ENCODE peak calls at places on chromosomes 11 and 22, in ten cellular contexts. J, W, P, C, N, K, A, Z, D and B are unnamed samples.

GRCh38 chr22:23521442-23522113 is 58.5 kb downstream of the IGLL1 start:
- DNase-seq in J (peak), W (peak), P (peak), C (peak), N (peak), K (peak), A (peak), Z (peak), D (peak), B (peak)

GRCh38 chr22:28025333-28025732 is 106.3 kb upstream of the PITPNB start:
- DNase-seq in J (no peak), W (no peak), P (no peak), C (no peak), N (no peak), K (no peak), A (no peak), Z (peak), D (no peak), B (no peak)

GRCh38 chr11:83862691-83863090 is 576.5 kb upstream of the CCDC90B start:
- DNase-seq in J (no peak), W (no peak), P (no peak), C (no peak), N (no peak), K (no peak), A (no peak), Z (no peak), D (no peak), B (no peak)

GRCh38 chr11:63916837-63917684 is at the start of gene RCOR2:
- DNase-seq in J (peak), W (peak), P (peak), C (peak), N (peak), K (peak), A (peak), Z (peak), D (peak), B (no peak)

GRCh38 chr11:57305523-57305922 is 19.2 kb downstream of the TNKS1BP1 start:
- DNase-seq in J (no peak), W (no peak), P (no peak), C (no peak), N (no peak), K (no peak), A (no peak), Z (no peak), D (no peak), B (no peak)

GRCh38 chr11:43360361-43361032 is 1.8 kb downstream of the TTC17 start:
- DNase-seq in J (no peak), W (no peak), P (no peak), C (peak), N (peak), K (no peak), A (no peak), Z (no peak), D (no peak), B (no peak)

GRCh38 chr11:84899740-84900139 is 727.4 kb downstream of the DLG2 start:
- DNase-seq in J (no peak), W (no peak), P (no peak), C (no peak), N (peak), K (no peak), A (no peak), Z (no peak), D (no peak), B (no peak)

GRCh38 chr11:113553905-113554304 is 78.7 kb upstream of the DRD2 start:
- DNase-seq in J (no peak), W (no peak), P (no peak), C (no peak), N (peak), K (no peak), A (no peak), Z (no peak), D (peak), B (no peak)

GRCh38 chr11:26584818-26585217 is 12.8 kb upstream of the MUC15 start:
- DNase-seq in J (no peak), W (peak), P (no peak), C (no peak), N (no peak), K (no peak), A (no peak), Z (no peak), D (no peak), B (no peak)

GRCh38 chr22:26461188-26461810 is 22.3 kb downstream of the HPS4 start:
- DNase-seq in J (peak), W (peak), P (peak), C (peak), N (peak), K (peak), A (no peak), Z (no peak), D (peak), B (no peak)

GRCh38 chr11:94803491-94803890 is 35.3 kb downstream of the AMOTL1 start:
- DNase-seq in J (no peak), W (no peak), P (no peak), C (no peak), N (no peak), K (peak), A (no peak), Z (no peak), D (no peak), B (no peak)

GRCh38 chr22:26471522-26471921 is 12.1 kb downstream of the HPS4 start:
- DNase-seq in J (no peak), W (peak), P (no peak), C (peak), N (no peak), K (peak), A (no peak), Z (no peak), D (no peak), B (no peak)

GRCh38 chr11:65642014-65642671 is 4.2 kb downstream of the SIPA1 start:
- DNase-seq in J (no peak), W (no peak), P (peak), C (no peak), N (no peak), K (no peak), A (no peak), Z (no peak), D (peak), B (peak)

GRCh38 chr11:92770981-92771380 is 198.5 kb upstream of the MTNR1B start:
- DNase-seq in J (no peak), W (no peak), P (no peak), C (no peak), N (no peak), K (no peak), A (no peak), Z (no peak), D (no peak), B (no peak)

GRCh38 chr11:8699903-8700302 is 17.3 kb downstream of the RPL27A start:
- DNase-seq in J (peak), W (no peak), P (no peak), C (peak), N (peak), K (no peak), A (no peak), Z (no peak), D (peak), B (no peak)

GRCh38 chr11:91946397-91947090 is 278.1 kb upstream of the FAT3 start:
- DNase-seq in J (no peak), W (no peak), P (no peak), C (peak), N (no peak), K (no peak), A (no peak), Z (no peak), D (no peak), B (no peak)

GRCh38 chr11:28903716-28904115 is 795.5 kb downstream of the METTL15 start:
- DNase-seq in J (no peak), W (no peak), P (no peak), C (peak), N (no peak), K (no peak), A (no peak), Z (no peak), D (no peak), B (no peak)

GRCh38 chr11:30125461-30125860 is 105.4 kb upstream of the FSHB start:
- DNase-seq in J (no peak), W (no peak), P (no peak), C (no peak), N (no peak), K (no peak), A (no peak), Z (no peak), D (no peak), B (no peak)

GRCh38 chr11:30131535-30131934 is 99.3 kb upstream of the FSHB start:
- DNase-seq in J (no peak), W (peak), P (no peak), C (no peak), N (no peak), K (no peak), A (no peak), Z (no peak), D (no peak), B (no peak)

GRCh38 chr11:30133308-30133707 is 97.5 kb upstream of the FSHB start:
- DNase-seq in J (no peak), W (no peak), P (no peak), C (no peak), N (no peak), K (no peak), A (no peak), Z (no peak), D (no peak), B (no peak)

GRCh38 chr11:30128269-30128932 is 102.4 kb upstream of the FSHB start:
- DNase-seq in J (no peak), W (peak), P (peak), C (peak), N (peak), K (peak), A (no peak), Z (no peak), D (no peak), B (no peak)
- TF ChIP-seq CTCF in J (peak), W (peak), P (peak), C (peak), N (peak), K (peak), A (peak), Z (peak), D (peak), B (peak)

GRCh38 chr11:134459246-134460043 is 47.4 kb upstream of the B3GAT1 start:
- DNase-seq in J (no peak), W (no peak), P (no peak), C (no peak), N (no peak), K (no peak), A (no peak), Z (no peak), D (no peak), B (no peak)
- TF ChIP-seq CTCF in J (no peak), W (no peak), P (no peak), C (no peak), N (no peak), K (no peak), A (no peak), Z (no peak), D (no peak), B (no peak)

GRCh38 chr22:31085493-31085824 is 4.3 kb downstream of the SMTN start:
- DNase-seq in J (peak), W (no peak), P (no peak), C (no peak), N (peak), K (no peak), A (no peak), Z (no peak), D (no peak), B (no peak)
- TF ChIP-seq CTCF in J (no peak), W (peak), P (no peak), C (no peak), N (no peak), K (peak), A (no peak), Z (peak), D (peak), B (no peak)

DNA sequence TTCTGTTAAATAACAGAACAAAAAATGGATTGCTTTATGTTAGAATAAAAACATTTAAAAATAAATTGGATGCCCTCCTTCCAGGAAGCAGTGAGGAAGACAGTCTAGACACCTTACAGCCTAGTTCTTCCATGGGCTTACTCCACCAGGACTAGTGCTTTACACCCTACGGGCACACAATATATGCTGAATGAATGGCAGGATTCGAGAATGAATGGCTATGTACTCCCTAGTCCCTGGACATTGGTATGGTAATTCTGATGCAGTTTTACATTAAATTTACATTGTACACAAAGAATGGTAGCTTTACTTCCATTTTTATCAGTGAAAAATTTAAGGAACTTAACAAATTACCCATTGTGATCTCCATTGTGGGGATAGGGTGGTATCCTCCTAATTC is 16.7 kb downstream of the TMEM218 start:
- DNase-seq in J (no peak), W (no peak), P (no peak), C (no peak), N (no peak), K (no peak), A (no peak), Z (no peak), D (no peak), B (no peak)
- TF ChIP-seq CTCF in J (no peak), W (no peak), P (no peak), C (no peak), N (no peak), K (no peak), A (no peak), Z (no peak), D (no peak), B (no peak)

DNA sequence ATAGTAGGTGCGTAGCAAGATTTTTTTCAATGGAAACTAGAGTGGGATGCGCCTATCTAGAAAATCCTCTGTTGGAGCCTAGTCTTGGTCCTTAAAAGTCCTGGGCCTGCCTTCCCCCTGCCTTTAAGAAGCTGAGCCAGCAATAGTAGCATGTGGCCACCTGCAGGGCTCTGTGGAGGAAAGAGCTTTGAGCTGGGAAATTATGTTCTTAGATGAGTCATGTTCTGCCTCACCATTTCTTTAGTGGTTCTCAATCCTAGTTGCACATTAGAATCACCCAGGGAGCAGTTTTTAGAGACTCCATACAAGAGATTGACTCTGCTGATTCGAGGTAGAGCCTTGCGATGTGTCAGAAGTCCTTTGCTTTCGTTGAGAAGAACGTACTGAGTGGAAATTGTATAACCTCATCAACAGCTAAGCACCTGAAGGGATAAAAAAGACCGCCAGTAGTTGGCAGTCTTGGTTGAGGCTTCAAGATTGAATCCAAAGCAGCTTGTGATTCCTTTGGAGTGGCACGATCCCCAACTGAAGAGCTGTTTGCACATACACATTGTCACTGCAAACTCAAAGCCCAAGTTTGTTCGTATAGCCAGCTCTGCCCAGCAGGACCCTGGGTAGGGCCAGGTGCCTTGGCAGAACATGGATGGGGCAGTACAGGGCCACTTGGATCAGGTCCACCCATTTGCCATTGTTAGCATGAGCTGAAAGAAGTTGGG is 133.3 kb downstream of the COMMD9 start:
- DNase-seq in J (no peak), W (no peak), P (no peak), C (peak), N (no peak), K (peak), A (no peak), Z (no peak), D (no peak), B (no peak)
- TF ChIP-seq CTCF in J (no peak), W (no peak), P (no peak), C (no peak), N (no peak), K (peak), A (no peak), Z (no peak), D (no peak), B (no peak)

DNA sequence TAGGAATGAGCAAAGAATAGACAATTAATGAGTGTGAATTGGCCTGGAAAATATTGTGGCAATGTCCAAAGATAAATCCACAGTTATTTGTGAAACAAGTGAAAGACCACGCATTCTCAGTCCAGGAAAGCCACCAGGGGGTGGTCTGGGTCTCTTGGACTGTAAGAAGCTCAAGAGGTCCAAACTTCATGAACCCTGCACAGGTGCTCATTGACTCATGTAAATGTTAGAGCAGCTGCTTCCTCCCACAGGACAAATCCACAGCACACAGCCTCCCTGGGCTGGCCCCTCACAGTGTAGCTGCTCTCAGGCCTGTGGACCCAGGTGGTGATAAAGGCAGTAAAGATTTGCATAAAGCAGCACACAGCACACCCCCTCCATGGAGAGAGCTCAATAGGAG is 114.0 kb downstream of the ZNF280B start:
- DNase-seq in J (no peak), W (no peak), P (no peak), C (no peak), N (no peak), K (no peak), A (no peak), Z (no peak), D (no peak), B (no peak)
- TF ChIP-seq CTCF in J (no peak), W (no peak), P (no peak), C (no peak), N (no peak), K (no peak), A (no peak), Z (no peak), D (no peak), B (no peak)

DNA sequence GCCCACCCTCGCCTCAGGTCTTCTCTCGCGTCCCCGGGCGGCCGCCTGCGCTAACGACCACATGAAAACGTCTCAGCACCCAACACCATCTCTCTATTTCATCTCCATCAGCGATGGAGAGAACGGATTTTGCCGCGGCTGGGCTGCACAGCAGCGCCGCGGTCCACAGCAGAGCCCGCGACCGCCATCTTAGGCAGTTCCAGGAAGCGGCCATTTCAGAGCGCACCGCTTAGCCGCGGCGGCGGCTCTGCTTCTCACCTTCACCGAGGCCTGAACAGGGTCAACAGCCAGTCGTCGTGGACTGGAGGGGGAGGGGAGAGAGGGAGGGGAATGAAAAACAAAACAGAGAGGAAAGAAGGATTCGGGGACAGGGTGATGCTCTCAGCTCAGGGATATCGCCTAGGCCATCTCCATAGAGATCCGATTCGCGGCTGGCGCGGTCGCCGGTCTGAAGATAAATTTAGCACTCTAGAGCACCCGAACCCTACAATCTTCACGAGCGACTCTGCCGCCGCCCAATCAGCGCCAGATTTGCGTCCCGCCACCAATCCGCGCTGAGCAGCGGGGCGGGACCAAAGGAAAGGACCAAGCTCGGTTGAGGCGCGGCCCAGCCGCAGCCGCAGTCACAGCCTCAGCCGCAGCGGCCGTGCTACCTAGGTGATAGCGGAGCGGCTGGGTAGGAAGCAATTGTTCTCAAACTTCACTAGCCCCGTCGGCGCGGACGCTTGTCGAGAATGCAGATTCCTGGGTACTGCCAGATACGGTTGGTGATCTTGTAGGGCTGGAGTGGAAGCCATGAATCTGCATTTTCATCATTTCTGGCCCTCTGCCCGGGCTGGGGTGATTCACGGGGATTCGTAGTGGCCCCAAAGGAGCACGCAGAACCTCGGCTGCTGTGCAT is at the start of gene ZBED5:
- DNase-seq in J (peak), W (peak), P (peak), C (peak), N (peak), K (peak), A (peak), Z (peak), D (peak), B (peak)
- TF ChIP-seq CTCF in J (peak), W (no peak), P (no peak), C (peak), N (no peak), K (peak), A (no peak), Z (peak), D (no peak), B (peak)

DNA sequence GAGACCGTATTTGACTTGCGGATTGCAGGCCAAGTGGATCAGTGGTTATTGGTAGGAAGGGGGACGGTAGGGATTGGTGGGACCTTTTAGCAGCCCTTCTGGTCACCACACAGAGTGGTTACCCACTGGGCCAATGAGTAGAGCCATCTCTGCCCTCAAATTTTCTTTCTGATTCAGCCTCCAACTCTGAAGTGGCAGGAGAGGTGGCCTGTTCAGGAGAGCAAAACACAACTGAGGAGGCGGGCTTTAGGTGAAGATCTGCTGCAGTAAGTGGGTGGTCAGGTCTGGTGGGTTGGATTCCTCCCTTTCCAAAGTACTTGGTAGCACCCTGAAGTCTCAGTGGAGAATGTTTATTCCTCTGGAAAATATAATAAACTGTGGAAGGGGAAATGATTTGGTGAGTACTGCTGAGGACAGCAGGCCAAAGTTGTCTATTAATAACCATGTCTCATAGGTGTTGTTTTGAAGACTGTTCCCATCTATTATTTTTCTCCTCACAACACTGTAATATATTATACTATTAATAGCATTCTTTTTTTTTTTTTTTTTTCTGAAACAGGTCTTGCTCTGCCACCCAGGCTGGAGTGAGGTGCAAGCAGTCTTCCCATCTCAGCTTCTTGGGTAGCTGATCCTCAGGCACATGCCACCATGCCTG is 1.5 kb downstream of the MISFA start:
- DNase-seq in J (no peak), W (no peak), P (no peak), C (no peak), N (no peak), K (no peak), A (no peak), Z (no peak), D (no peak), B (no peak)
- TF ChIP-seq CTCF in J (no peak), W (no peak), P (no peak), C (no peak), N (no peak), K (no peak), A (no peak), Z (no peak), D (no peak), B (no peak)

DNA sequence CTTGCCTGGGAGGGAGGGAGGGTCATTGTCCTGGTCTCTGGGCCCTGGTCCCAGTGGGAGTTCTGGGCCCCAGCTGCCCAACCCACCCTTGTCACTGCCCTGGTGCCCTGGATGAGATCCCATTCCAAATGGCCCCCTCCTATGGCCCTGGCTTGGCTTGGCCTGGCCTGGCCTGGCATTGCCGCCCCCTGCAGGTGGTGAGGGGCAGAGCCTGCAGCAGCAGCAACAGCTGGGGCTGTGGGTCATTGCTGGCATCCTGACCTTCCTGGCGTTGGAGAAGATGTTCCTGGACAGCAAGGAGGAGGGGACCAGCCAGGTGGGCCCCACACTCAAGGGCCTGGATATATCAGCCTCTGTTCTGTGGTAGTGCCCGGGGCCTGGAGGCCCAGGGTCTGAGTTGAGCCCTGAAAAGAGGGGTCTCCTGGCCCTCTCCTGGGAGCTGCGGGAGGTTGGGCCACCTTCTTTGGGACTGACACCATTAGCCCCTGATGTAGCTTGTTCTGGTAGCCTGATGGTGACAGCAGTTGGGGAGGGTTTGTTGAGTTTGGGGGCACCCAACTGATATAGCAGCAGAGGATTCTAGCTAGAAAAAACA is 3.9 kb downstream of the SLC39A13 start:
- DNase-seq in J (peak), W (no peak), P (peak), C (peak), N (peak), K (peak), A (no peak), Z (peak), D (peak), B (no peak)
- TF ChIP-seq CTCF in J (peak), W (peak), P (peak), C (peak), N (peak), K (peak), A (peak), Z (peak), D (peak), B (peak)